ENCODE peak calls at places on chromosomes 6 and 20, in four cellular contexts. S is GM12878, I is HepG2, K is K562. J is an unnamed sample.

GRCh38 chr6:85458184-85458583 is 8.3 kb downstream of the NT5E start:
- DNase-seq in S (no peak), I (no peak), K (no peak), J (no peak)

GRCh38 chr6:42777126-42777822 is 4.6 kb upstream of the BICRAL start:
- DNase-seq in S (peak; percentile 83), I (peak; percentile 53), K (no peak), J (no peak)

GRCh38 chr6:41560440-41561192 is 14.4 kb downstream of the FOXP4 start:
- DNase-seq in S (no peak), I (no peak), K (no peak), J (no peak)

GRCh38 chr6:56652994-56653393 is 10.3 kb upstream of the DST start:
- DNase-seq in S (no peak), I (peak; percentile 49), K (no peak), J (no peak)

GRCh38 chr6:11812439-11812838 is 33.8 kb upstream of the ADTRP start:
- DNase-seq in S (no peak), I (no peak), K (no peak), J (no peak)

GRCh38 chr6:15824851-15825250 is 162.0 kb upstream of the DTNBP1 start:
- DNase-seq in S (no peak), I (no peak), K (no peak), J (no peak)

GRCh38 chr20:4043801-4044200 is 28.4 kb upstream of the RNF24 start:
- DNase-seq in S (no peak), I (no peak), K (no peak), J (no peak)

GRCh38 chr6:130156908-130157307 is 65.8 kb downstream of the SAMD3 start:
- DNase-seq in S (no peak), I (no peak), K (no peak), J (no peak)

GRCh38 chr6:129641344-129641743 is 68.6 kb downstream of the ARHGAP18 start:
- DNase-seq in S (no peak), I (peak; percentile 51), K (no peak), J (no peak)

GRCh38 chr20:42524058-42524457 is 665.6 kb downstream of the PTPRT start:
- DNase-seq in S (no peak), I (no peak), K (no peak), J (no peak)

GRCh38 chr20:62402456-62402855 is 4.6 kb downstream of the CABLES2 start:
- DNase-seq in S (no peak), I (no peak), K (no peak), J (no peak)

GRCh38 chr20:62404112-62404665 is 2.9 kb downstream of the CABLES2 start:
- DNase-seq in S (no peak), I (no peak), K (no peak), J (no peak)

GRCh38 chr20:62401331-62401779 is 5.7 kb downstream of the CABLES2 start:
- DNase-seq in S (no peak), I (no peak), K (no peak), J (no peak)

GRCh38 chr20:62404761-62405107 is 2.4 kb downstream of the CABLES2 start:
- DNase-seq in S (no peak), I (no peak), K (no peak), J (no peak)

GRCh38 chr20:62403331-62403730 is 3.8 kb downstream of the CABLES2 start:
- DNase-seq in S (no peak), I (no peak), K (no peak), J (no peak)
- TF ChIP-seq TARDBP in S (no peak), I (no peak), K (no peak), J (no peak)

GRCh38 chr6:166830185-166830890 is 126.0 kb downstream of the RNASET2 start:
- DNase-seq in S (peak; percentile 80), I (no peak), K (no peak), J (no peak)

GRCh38 chr6:166830891-166831363 is 125.4 kb downstream of the RNASET2 start:
- DNase-seq in S (no peak), I (no peak), K (no peak), J (no peak)

GRCh38 chr6:166839006-166839405 is 117.3 kb downstream of the RNASET2 start:
- DNase-seq in S (no peak), I (no peak), K (no peak), J (no peak)

GRCh38 chr6:166836785-166837718 is 119.3 kb downstream of the RNASET2 start:
- DNase-seq in S (no peak), I (no peak), K (no peak), J (no peak)

DNA sequence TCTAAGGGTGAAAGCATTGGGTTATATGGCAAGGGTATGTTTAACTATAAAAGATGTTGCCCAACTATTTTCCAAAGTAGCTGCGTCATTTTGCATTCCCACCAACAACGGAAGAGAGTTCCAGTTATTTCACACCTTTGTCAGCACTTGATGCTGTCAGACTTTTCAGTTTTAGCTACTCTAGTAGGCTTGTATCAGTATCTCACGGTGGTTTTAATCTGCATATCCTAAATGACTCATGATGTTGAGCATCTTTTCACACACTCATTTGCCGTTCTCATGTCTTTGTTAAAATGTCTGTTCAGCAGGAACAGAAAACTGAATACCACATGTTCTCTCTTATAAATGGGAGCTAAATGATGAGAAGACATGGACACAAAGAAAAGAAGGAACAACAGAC is 122.3 kb downstream of the RNASET2 start:
- DNase-seq in S (peak; percentile 40), I (no peak), K (no peak), J (no peak)
- TF ChIP-seq TARDBP in S (no peak), I (no peak), K (no peak), J (no peak)

GRCh38 chr6:37820713-37821069 is 1.2 kb downstream of the ZFAND3 start:
- DNase-seq in S (no peak), I (no peak), K (peak; percentile 28), J (no peak)

GRCh38 chr6:37821449-37821848 is 1.9 kb downstream of the ZFAND3 start:
- DNase-seq in S (no peak), I (no peak), K (no peak), J (no peak)

GRCh38 chr6:37819802-37820712 is 530 bp downstream of the ZFAND3 start:
- DNase-seq in S (peak; percentile 25), I (peak; percentile 54), K (peak; percentile 68), J (peak; percentile 23)

GRCh38 chr6:37824170-37824569 is 4.6 kb downstream of the ZFAND3 start:
- DNase-seq in S (no peak), I (no peak), K (no peak), J (no peak)

GRCh38 chr6:37822851-37823682 is 3.5 kb downstream of the ZFAND3 start:
- DNase-seq in S (no peak), I (peak; percentile 44), K (peak; percentile 84), J (no peak)
- TF ChIP-seq TARDBP in S (no peak), I (no peak), K (no peak), J (no peak)

GRCh38 chr6:37243816-37244370 is 13.7 kb upstream of the TBC1D22B start:
- DNase-seq in S (no peak), I (no peak), K (peak; percentile 84), J (no peak)

GRCh38 chr6:37242042-37242428 is 15.5 kb upstream of the TBC1D22B start:
- DNase-seq in S (no peak), I (no peak), K (no peak), J (no peak)

GRCh38 chr6:37243131-37243815 is 14.3 kb upstream of the TBC1D22B start:
- DNase-seq in S (no peak), I (no peak), K (no peak), J (no peak)

GRCh38 chr6:37242429-37243052 is 15.0 kb upstream of the TBC1D22B start:
- DNase-seq in S (no peak), I (peak; percentile 82), K (peak; percentile 68), J (peak; percentile 9)

GRCh38 chr6:37244430-37245310 is 12.9 kb upstream of the TBC1D22B start:
- DNase-seq in S (no peak), I (peak; percentile 97), K (peak; percentile 76), J (no peak)
- TF ChIP-seq TARDBP in S (no peak), I (peak; percentile 70), K (no peak), J (no peak)

GRCh38 chr6:44094403-44095242 is 32.6 kb downstream of the MRPL14 start:
- DNase-seq in S (no peak), I (peak; percentile 93), K (no peak), J (no peak)
- TF ChIP-seq TARDBP in S (no peak), I (peak; percentile 87), K (no peak), J (no peak)

J was measured in HEK293T.